ENCODE peak calls at places on chromosome 22, in four cellular contexts. W, A, O and X are unnamed samples.

GRCh38 chr22:30717331-30717921 is 22.8 kb downstream of the OSBP2 start:
- DNase-seq in W (no peak), A (peak), O (peak), X (no peak)

GRCh38 chr22:23225724-23226496 is 45.6 kb downstream of the BCR start:
- DNase-seq in W (peak), A (peak), O (no peak), X (no peak)

GRCh38 chr22:24996420-24996952 is 44.0 kb downstream of the KIAA1671 start:
- DNase-seq in W (peak), A (peak), O (no peak), X (no peak)

GRCh38 chr22:39448205-39449054 is 8.4 kb upstream of the MGAT3 start:
- DNase-seq in W (no peak), A (no peak), O (no peak), X (no peak)

GRCh38 chr22:21450320-21450831 is 16.8 kb upstream of the TMEM191C start:
- DNase-seq in W (no peak), A (no peak), O (no peak), X (no peak)

GRCh38 chr22:48575567-48576332 is 1251.9 kb downstream of the BRD1 start:
- DNase-seq in W (no peak), A (no peak), O (no peak), X (no peak)

GRCh38 chr22:45952151-45952550 is 24.8 kb downstream of the WNT7B start:
- DNase-seq in W (no peak), A (no peak), O (no peak), X (no peak)

GRCh38 chr22:27331526-27332281 is 469.9 kb downstream of the MN1 start:
- DNase-seq in W (no peak), A (peak), O (peak), X (no peak)

GRCh38 chr22:22893891-22894739 is 6.5 kb downstream of the IGLL5 start:
- DNase-seq in W (no peak), A (no peak), O (no peak), X (no peak)

GRCh38 chr22:46728470-46728869 is 9.6 kb downstream of the CERK start:
- DNase-seq in W (no peak), A (no peak), O (no peak), X (no peak)

GRCh38 chr22:27439131-27439530 is 362.4 kb downstream of the MN1 start:
- DNase-seq in W (no peak), A (no peak), O (no peak), X (no peak)

GRCh38 chr22:50305393-50305657 is 2.1 kb downstream of the PLXNB2 start:
- DNase-seq in W (no peak), A (no peak), O (no peak), X (no peak)
- H3K4me3 ChIP-seq in W (no peak), A (peak), O (peak), X (peak)

DNA sequence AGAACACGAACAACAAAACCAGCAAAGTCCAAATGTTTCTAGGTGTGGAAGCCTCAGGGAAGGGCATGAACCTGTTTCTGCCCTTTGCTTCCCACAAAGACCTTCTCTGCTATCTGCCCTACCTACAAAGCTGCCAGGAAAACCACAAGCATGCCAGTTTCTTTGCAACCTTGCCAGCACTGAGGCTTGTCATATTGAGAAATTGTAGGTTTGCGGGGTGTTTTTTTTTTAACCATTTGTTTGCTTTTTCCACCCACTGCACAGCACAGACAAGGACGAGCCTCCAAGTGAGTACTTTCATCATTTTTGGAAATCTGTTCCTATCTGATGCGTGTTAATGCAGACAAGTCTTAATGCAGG is 12.8 kb downstream of the PARVG start:
- DNase-seq in W (peak), A (no peak), O (no peak), X (no peak)
- H3K4me3 ChIP-seq in W (no peak), A (no peak), O (no peak), X (no peak)

DNA sequence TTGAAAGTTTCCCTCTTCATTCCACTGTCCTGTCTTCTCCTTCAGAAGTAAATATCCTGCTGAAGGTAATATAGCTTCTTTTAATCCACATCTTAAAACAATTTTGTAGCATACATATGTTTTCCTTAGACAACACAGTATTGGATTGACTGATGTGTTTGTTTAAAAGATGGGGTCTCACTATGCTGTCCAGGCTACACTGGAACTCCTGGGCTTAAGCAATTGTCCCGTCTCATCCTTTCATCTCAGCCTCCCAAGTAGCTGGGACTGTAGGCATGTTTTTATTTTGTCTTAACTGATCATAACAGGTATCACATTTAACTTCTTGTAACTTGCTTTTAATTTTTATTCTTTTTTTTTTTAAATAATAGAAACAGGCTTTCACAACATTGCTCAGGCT is 55.9 kb downstream of the MRTFA start:
- DNase-seq in W (no peak), A (no peak), O (no peak), X (no peak)
- H3K4me3 ChIP-seq in W (no peak), A (no peak), O (no peak), X (no peak)

GRCh38 chr22:29309332-29310064 is 3.0 kb downstream of the GAS2L1 start:
- DNase-seq in W (no peak), A (peak), O (no peak), X (no peak)
- H3K4me3 ChIP-seq in W (no peak), A (peak), O (peak), X (no peak)

DNA sequence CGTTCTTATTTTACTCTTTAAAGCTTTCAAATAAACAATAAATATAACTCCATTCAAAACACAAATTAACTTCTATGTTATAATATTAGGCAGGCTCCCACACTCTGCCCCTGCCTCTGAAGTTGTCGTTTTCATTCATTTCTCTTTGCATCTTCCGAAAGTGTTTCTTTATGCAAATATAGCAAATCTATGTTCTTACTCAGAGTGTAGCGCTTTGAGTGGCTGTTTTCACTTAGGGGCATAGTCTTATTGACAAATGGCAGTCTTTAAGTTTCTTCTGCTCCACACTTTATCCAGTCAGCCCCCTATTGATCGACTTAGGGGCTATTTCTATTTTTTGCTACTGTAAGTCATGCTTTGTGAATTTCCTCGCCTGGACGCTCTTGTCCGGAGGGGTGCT is 45.3 kb upstream of the RTL6 start:
- DNase-seq in W (no peak), A (no peak), O (no peak), X (no peak)
- H3K4me3 ChIP-seq in W (no peak), A (no peak), O (no peak), X (no peak)

DNA sequence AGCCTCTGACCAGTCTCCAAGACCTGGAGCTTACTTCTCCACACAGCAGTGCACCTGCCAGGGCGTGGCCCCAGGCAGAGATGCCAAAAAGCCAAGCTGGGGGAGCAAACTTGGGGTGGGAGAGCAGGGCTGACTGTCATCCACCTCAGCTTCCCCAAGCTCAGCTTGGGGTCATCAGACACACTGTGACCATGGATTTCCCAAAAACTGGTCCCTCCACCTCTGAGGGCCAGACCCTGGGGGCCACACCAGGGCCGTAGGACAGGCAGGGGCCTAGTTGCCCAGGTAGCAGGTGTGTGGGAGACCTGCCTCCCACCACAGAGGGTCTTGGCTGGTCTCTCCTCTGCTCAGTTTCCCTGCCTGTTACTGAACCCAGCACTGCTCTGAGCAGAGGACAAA is 30.6 kb downstream of the ARVCF start:
- DNase-seq in W (no peak), A (no peak), O (no peak), X (no peak)
- H3K4me3 ChIP-seq in W (no peak), A (peak), O (peak), X (no peak)

DNA sequence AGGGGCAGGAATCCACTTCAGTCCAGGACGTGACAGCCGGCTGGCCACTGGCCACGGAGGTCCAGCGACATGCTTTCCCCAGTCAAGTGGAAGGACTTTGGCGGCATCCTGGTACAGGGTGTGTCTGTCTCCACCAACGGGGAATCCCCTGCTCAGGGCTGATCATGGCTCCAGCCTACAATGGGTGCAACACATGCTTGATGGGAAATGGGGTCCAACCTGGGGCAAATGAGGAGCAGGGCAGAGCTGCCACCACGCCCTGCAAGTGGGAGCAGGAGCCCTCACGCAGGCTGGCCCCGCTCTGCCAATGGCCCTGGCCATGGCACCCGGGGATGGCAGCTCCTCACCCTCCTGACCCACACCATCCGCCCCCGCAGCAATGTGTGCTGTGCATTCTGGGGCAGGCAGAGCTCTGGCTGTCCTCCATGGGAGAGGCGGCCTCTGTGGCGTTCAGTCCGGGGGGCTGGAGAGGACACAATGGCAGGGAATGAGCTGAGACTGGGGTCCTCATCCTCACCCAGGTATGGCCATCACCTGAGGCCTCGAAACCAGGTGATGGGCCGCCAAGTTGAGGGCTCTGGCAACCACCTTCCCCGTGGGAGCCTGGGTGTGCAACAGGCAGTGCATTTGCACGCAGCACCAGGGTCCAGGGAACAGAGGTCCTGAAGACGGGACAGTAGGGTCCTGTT is 5.8 kb upstream of the SEPTIN5 start:
- DNase-seq in W (no peak), A (no peak), O (no peak), X (no peak)
- H3K4me3 ChIP-seq in W (no peak), A (no peak), O (no peak), X (no peak)

GRCh38 chr22:41862530-41863266 is 29.8 kb downstream of the SREBF2 start:
- DNase-seq in W (peak), A (no peak), O (no peak), X (peak)
- H3K4me3 ChIP-seq in W (peak), A (no peak), O (no peak), X (peak)

GRCh38 chr22:17629646-17630045 is 1.1 kb upstream of the ATP6V1E1 start:
- DNase-seq in W (peak), A (no peak), O (no peak), X (no peak)
- H3K4me3 ChIP-seq in W (peak), A (no peak), O (no peak), X (no peak)

GRCh38 chr22:49948573-49948957 is 12.0 kb upstream of the PIM3 start:
- DNase-seq in W (no peak), A (no peak), O (no peak), X (no peak)

GRCh38 chr22:49944399-49944891 is 16.1 kb upstream of the PIM3 start:
- DNase-seq in W (no peak), A (no peak), O (no peak), X (no peak)

GRCh38 chr22:49948116-49948515 is 12.5 kb upstream of the PIM3 start:
- DNase-seq in W (no peak), A (no peak), O (no peak), X (no peak)

GRCh38 chr22:49947296-49947622 is 13.3 kb upstream of the PIM3 start:
- DNase-seq in W (no peak), A (no peak), O (no peak), X (no peak)

GRCh38 chr22:49946612-49947295 is 13.8 kb upstream of the PIM3 start:
- DNase-seq in W (no peak), A (no peak), O (no peak), X (no peak)
- H3K4me3 ChIP-seq in W (no peak), A (no peak), O (no peak), X (no peak)